ENCODE peak calls at places on chromosome 20, in eight cellular contexts. One of them, this sample, is unnamed.

GRCh38 chr20:23093613-23094012 is 7.5 kb upstream of the CD93 start:
- DNase-seq in prostate gland: no peak
- DNase-seq in RWPE1: no peak
- DNase-seq in right atrium auricular region: no peak
- DNase-seq in AG04450: no peak
- DNase-seq in suprapubic skin: no peak
- DNase-seq in PC-9: no peak
- DNase-seq in CD8-positive, alpha-beta memory T cell: no peak
- DNase-seq in this sample: no peak

GRCh38 chr20:23412026-23412425 is 9.3 kb downstream of the NAPB start:
- DNase-seq in prostate gland: no peak
- DNase-seq in RWPE1: no peak
- DNase-seq in right atrium auricular region: no peak
- DNase-seq in AG04450: no peak
- DNase-seq in suprapubic skin: no peak
- DNase-seq in PC-9: no peak
- DNase-seq in CD8-positive, alpha-beta memory T cell: no peak
- DNase-seq in this sample: peak; percentile 4

GRCh38 chr20:39045676-39046075 is 83.5 kb downstream of the DHX35 start:
- DNase-seq in prostate gland: no peak
- DNase-seq in RWPE1: no peak
- DNase-seq in right atrium auricular region: no peak
- DNase-seq in AG04450: no peak
- DNase-seq in suprapubic skin: peak; percentile 13
- DNase-seq in PC-9: no peak
- DNase-seq in CD8-positive, alpha-beta memory T cell: no peak
- DNase-seq in this sample: no peak

GRCh38 chr20:57268399-57269076 is 2.1 kb upstream of the BMP7 start:
- DNase-seq in prostate gland: no peak
- DNase-seq in RWPE1: no peak
- DNase-seq in right atrium auricular region: no peak
- DNase-seq in AG04450: no peak
- DNase-seq in suprapubic skin: no peak
- DNase-seq in PC-9: no peak
- DNase-seq in CD8-positive, alpha-beta memory T cell: no peak
- DNase-seq in this sample: no peak

GRCh38 chr20:58432190-58432954 is 43.3 kb downstream of the VAPB start:
- DNase-seq in prostate gland: no peak
- DNase-seq in RWPE1: no peak
- DNase-seq in right atrium auricular region: no peak
- DNase-seq in AG04450: peak; percentile 44
- DNase-seq in suprapubic skin: no peak
- DNase-seq in PC-9: no peak
- DNase-seq in CD8-positive, alpha-beta memory T cell: no peak
- DNase-seq in this sample: no peak

GRCh38 chr20:45012682-45013302 is 46.5 kb downstream of the STK4 start:
- DNase-seq in prostate gland: no peak
- DNase-seq in RWPE1: peak; percentile 53
- DNase-seq in right atrium auricular region: no peak
- DNase-seq in AG04450: peak; percentile 20
- DNase-seq in suprapubic skin: no peak
- DNase-seq in PC-9: peak; percentile 82
- DNase-seq in CD8-positive, alpha-beta memory T cell: no peak
- DNase-seq in this sample: peak; percentile 57

GRCh38 chr20:44054118-44054517 is 132.9 kb downstream of the JPH2 start:
- DNase-seq in prostate gland: no peak
- DNase-seq in RWPE1: no peak
- DNase-seq in right atrium auricular region: no peak
- DNase-seq in AG04450: no peak
- DNase-seq in suprapubic skin: no peak
- DNase-seq in PC-9: no peak
- DNase-seq in CD8-positive, alpha-beta memory T cell: no peak
- DNase-seq in this sample: no peak

GRCh38 chr20:49908258-49908565 is 7.1 kb downstream of the SPATA2 start:
- DNase-seq in prostate gland: no peak
- DNase-seq in RWPE1: no peak
- DNase-seq in right atrium auricular region: no peak
- DNase-seq in AG04450: no peak
- DNase-seq in suprapubic skin: no peak
- DNase-seq in PC-9: no peak
- DNase-seq in CD8-positive, alpha-beta memory T cell: no peak
- DNase-seq in this sample: no peak

GRCh38 chr20:49914310-49915117 is 815 bp downstream of the SPATA2 start:
- DNase-seq in prostate gland: no peak
- DNase-seq in RWPE1: no peak
- DNase-seq in right atrium auricular region: no peak
- DNase-seq in AG04450: no peak
- DNase-seq in suprapubic skin: no peak
- DNase-seq in PC-9: peak; percentile 20
- DNase-seq in CD8-positive, alpha-beta memory T cell: peak; percentile 15
- DNase-seq in this sample: peak; percentile 36

GRCh38 chr20:10359621-10360040 is 74.4 kb downstream of the MKKS start:
- DNase-seq in prostate gland: no peak
- DNase-seq in RWPE1: no peak
- DNase-seq in right atrium auricular region: no peak
- DNase-seq in AG04450: no peak
- DNase-seq in suprapubic skin: no peak
- DNase-seq in PC-9: no peak
- DNase-seq in CD8-positive, alpha-beta memory T cell: no peak
- DNase-seq in this sample: no peak

GRCh38 chr20:56467969-56468316 is 484 bp upstream of the RTF2 start:
- DNase-seq in prostate gland: no peak
- DNase-seq in RWPE1: no peak
- DNase-seq in right atrium auricular region: no peak
- DNase-seq in AG04450: no peak
- DNase-seq in suprapubic skin: no peak
- DNase-seq in PC-9: no peak
- DNase-seq in CD8-positive, alpha-beta memory T cell: no peak
- DNase-seq in this sample: no peak

GRCh38 chr20:40251284-40251932 is 437.6 kb downstream of the MAFB start:
- DNase-seq in prostate gland: no peak
- DNase-seq in RWPE1: peak; percentile 36
- DNase-seq in right atrium auricular region: no peak
- DNase-seq in AG04450: no peak
- DNase-seq in suprapubic skin: no peak
- DNase-seq in PC-9: no peak
- DNase-seq in CD8-positive, alpha-beta memory T cell: no peak
- DNase-seq in this sample: peak; percentile 48

GRCh38 chr20:45497971-45498494 is 17.4 kb downstream of the SPINT3 start:
- DNase-seq in prostate gland: no peak
- DNase-seq in RWPE1: no peak
- DNase-seq in right atrium auricular region: no peak
- DNase-seq in AG04450: no peak
- DNase-seq in suprapubic skin: no peak
- DNase-seq in PC-9: no peak
- DNase-seq in CD8-positive, alpha-beta memory T cell: no peak
- DNase-seq in this sample: no peak

GRCh38 chr20:10047427-10047826 is 12.6 kb downstream of the ANKEF1 start:
- DNase-seq in prostate gland: no peak
- DNase-seq in RWPE1: no peak
- DNase-seq in right atrium auricular region: no peak
- DNase-seq in AG04450: no peak
- DNase-seq in suprapubic skin: no peak
- DNase-seq in PC-9: no peak
- DNase-seq in CD8-positive, alpha-beta memory T cell: no peak
- DNase-seq in this sample: peak; percentile 5

GRCh38 chr20:33995053-33995816 is 1.5 kb downstream of the RALY start:
- DNase-seq in prostate gland: no peak
- DNase-seq in RWPE1: peak; percentile 41
- DNase-seq in right atrium auricular region: no peak
- DNase-seq in AG04450: no peak
- DNase-seq in suprapubic skin: no peak
- DNase-seq in PC-9: no peak
- DNase-seq in CD8-positive, alpha-beta memory T cell: no peak
- DNase-seq in this sample: no peak

GRCh38 chr20:48716086-48716485 is 111.7 kb downstream of the PREX1 start:
- DNase-seq in prostate gland: no peak
- DNase-seq in RWPE1: no peak
- DNase-seq in right atrium auricular region: no peak
- DNase-seq in AG04450: no peak
- DNase-seq in suprapubic skin: no peak
- DNase-seq in PC-9: no peak
- DNase-seq in CD8-positive, alpha-beta memory T cell: peak; percentile 35
- DNase-seq in this sample: no peak

GRCh38 chr20:35742741-35743523 is 872 bp upstream of the RBM39 start:
- DNase-seq in prostate gland: no peak
- DNase-seq in RWPE1: no peak
- DNase-seq in right atrium auricular region: no peak
- DNase-seq in AG04450: no peak
- DNase-seq in suprapubic skin: no peak
- DNase-seq in PC-9: no peak
- DNase-seq in CD8-positive, alpha-beta memory T cell: no peak
- DNase-seq in this sample: peak; percentile 42

GRCh38 chr20:25290646-25291431 is 43.0 kb downstream of the PYGB start:
- DNase-seq in prostate gland: no peak
- DNase-seq in RWPE1: no peak
- DNase-seq in right atrium auricular region: no peak
- DNase-seq in AG04450: no peak
- DNase-seq in suprapubic skin: no peak
- DNase-seq in PC-9: no peak
- DNase-seq in CD8-positive, alpha-beta memory T cell: no peak
- DNase-seq in this sample: no peak

GRCh38 chr20:25289886-25290597 is 42.2 kb downstream of the PYGB start:
- DNase-seq in prostate gland: no peak
- DNase-seq in RWPE1: no peak
- DNase-seq in right atrium auricular region: no peak
- DNase-seq in AG04450: no peak
- DNase-seq in suprapubic skin: peak; percentile 24
- DNase-seq in PC-9: no peak
- DNase-seq in CD8-positive, alpha-beta memory T cell: no peak
- DNase-seq in this sample: no peak

GRCh38 chr20:25293507-25293906 is 45.6 kb downstream of the PYGB start:
- DNase-seq in prostate gland: peak; percentile 53
- DNase-seq in RWPE1: no peak
- DNase-seq in right atrium auricular region: no peak
- DNase-seq in AG04450: no peak
- DNase-seq in suprapubic skin: no peak
- DNase-seq in PC-9: no peak
- DNase-seq in CD8-positive, alpha-beta memory T cell: no peak
- DNase-seq in this sample: no peak

GRCh38 chr20:25292176-25292891 is 44.4 kb downstream of the PYGB start:
- DNase-seq in prostate gland: no peak
- DNase-seq in RWPE1: no peak
- DNase-seq in right atrium auricular region: no peak
- DNase-seq in AG04450: no peak
- DNase-seq in suprapubic skin: no peak
- DNase-seq in PC-9: no peak
- DNase-seq in CD8-positive, alpha-beta memory T cell: no peak
- DNase-seq in this sample: no peak

GRCh38 chr20:25291432-25292133 is 43.7 kb downstream of the PYGB start:
- DNase-seq in prostate gland: no peak
- DNase-seq in RWPE1: no peak
- DNase-seq in right atrium auricular region: no peak
- DNase-seq in AG04450: no peak
- DNase-seq in suprapubic skin: no peak
- DNase-seq in PC-9: no peak
- DNase-seq in CD8-positive, alpha-beta memory T cell: no peak
- DNase-seq in this sample: no peak
- H3K27ac ChIP-seq in prostate gland: peak overlapping the region; percentile 16
- H3K27ac ChIP-seq in RWPE1: peak overlapping the region; percentile 73
- H3K27ac ChIP-seq in right atrium auricular region: peak overlapping the region; percentile 74
- H3K27ac ChIP-seq in AG04450: no peak overlapping the region
- H3K27ac ChIP-seq in suprapubic skin: no peak overlapping the region
- H3K27ac ChIP-seq in PC-9: no peak overlapping the region
- H3K27ac ChIP-seq in CD8-positive, alpha-beta memory T cell: no peak overlapping the region
- H3K27ac ChIP-seq in this sample: no peak overlapping the region

DNA sequence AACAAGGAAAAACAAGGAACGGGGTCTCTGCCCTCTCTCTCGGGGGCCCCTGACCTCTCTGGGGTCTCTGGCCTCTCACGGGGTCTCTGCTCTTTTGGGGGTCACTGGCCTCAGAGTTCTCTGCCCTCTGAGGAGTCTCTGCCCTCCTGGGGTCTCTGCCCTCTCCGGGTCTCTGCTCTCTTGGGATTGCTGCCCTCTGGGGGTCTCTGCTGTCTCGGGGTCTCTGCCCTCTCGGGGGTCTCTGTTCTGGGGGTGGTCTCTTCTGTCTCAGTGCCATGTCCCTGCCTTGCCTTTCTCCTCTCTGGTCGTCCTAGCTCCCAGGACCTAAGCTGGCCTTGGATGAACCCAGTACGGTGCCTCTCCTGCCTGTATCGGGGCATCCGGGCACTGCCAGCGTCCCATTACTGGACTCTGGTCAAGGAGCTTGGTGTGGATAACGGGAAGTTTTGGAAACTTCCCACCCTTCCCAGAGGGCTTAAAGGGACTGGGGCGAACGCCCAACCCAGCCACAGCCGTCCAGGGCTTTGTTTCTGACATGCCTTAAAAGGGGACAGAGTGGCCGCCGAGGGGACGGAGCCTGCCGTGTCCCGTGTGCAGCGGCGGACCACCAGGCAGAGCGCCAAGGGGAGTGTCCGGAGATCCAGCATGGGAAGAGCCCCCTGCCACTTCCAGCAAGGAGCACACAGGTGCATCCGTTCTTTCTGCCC is 24.7 kb upstream of the MRGBP start:
- DNase-seq in prostate gland: no peak
- DNase-seq in RWPE1: no peak
- DNase-seq in right atrium auricular region: no peak
- DNase-seq in AG04450: no peak
- DNase-seq in suprapubic skin: no peak
- DNase-seq in PC-9: no peak
- DNase-seq in CD8-positive, alpha-beta memory T cell: no peak
- DNase-seq in this sample: no peak
- H3K27ac ChIP-seq in prostate gland: no peak overlapping the region
- H3K27ac ChIP-seq in RWPE1: peak overlapping the region; percentile 99
- H3K27ac ChIP-seq in right atrium auricular region: no peak overlapping the region
- H3K27ac ChIP-seq in AG04450: no peak overlapping the region
- H3K27ac ChIP-seq in suprapubic skin: no peak overlapping the region
- H3K27ac ChIP-seq in PC-9: no peak overlapping the region
- H3K27ac ChIP-seq in CD8-positive, alpha-beta memory T cell: no peak overlapping the region
- H3K27ac ChIP-seq in this sample: no peak overlapping the region

GRCh38 chr20:17856837-17857605 is 111.6 kb downstream of the SNX5 start:
- DNase-seq in prostate gland: no peak
- DNase-seq in RWPE1: no peak
- DNase-seq in right atrium auricular region: no peak
- DNase-seq in AG04450: no peak
- DNase-seq in suprapubic skin: peak; percentile 14
- DNase-seq in PC-9: no peak
- DNase-seq in CD8-positive, alpha-beta memory T cell: no peak
- DNase-seq in this sample: no peak
- H3K27ac ChIP-seq in prostate gland: peak overlapping the region; percentile 71
- H3K27ac ChIP-seq in RWPE1: no peak overlapping the region
- H3K27ac ChIP-seq in right atrium auricular region: no peak overlapping the region
- H3K27ac ChIP-seq in AG04450: no peak overlapping the region
- H3K27ac ChIP-seq in suprapubic skin: peak overlapping the region; percentile 48
- H3K27ac ChIP-seq in PC-9: no peak overlapping the region
- H3K27ac ChIP-seq in CD8-positive, alpha-beta memory T cell: no peak overlapping the region
- H3K27ac ChIP-seq in this sample: no peak overlapping the region

DNA sequence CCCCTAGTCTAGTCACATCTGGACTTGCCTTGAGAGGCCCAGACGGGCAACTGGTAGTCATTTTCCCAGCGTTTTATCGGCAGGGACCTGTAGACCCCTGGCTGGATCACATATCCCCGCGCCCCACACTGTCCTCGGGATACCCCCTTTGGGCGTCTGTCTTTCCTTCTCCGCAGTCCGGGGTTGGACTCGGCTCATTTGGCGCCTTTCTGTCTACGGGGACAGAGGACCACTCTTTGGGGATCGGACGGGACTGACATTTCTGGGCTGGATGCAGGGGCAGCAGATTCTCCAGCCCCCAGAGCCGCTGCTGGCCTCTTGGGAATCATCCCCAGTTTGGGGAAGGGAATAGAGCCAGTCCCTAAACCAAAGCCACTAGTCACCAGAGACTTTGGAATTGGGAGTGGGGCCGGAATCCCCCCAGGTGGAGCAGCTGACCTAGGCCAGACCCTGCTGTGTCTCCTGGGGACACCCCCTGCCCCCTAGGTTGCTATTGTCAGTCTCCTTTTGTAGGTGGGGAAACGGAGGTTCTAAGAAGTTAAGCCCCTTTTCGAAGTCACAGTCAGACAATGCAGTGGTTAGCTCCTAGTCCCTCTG is 734 bp downstream of the FAM110A start:
- DNase-seq in prostate gland: no peak
- DNase-seq in RWPE1: no peak
- DNase-seq in right atrium auricular region: no peak
- DNase-seq in AG04450: no peak
- DNase-seq in suprapubic skin: no peak
- DNase-seq in PC-9: no peak
- DNase-seq in CD8-positive, alpha-beta memory T cell: no peak
- DNase-seq in this sample: no peak
- H3K27ac ChIP-seq in prostate gland: peak overlapping the region; percentile 69
- H3K27ac ChIP-seq in RWPE1: peak overlapping the region; percentile 85
- H3K27ac ChIP-seq in right atrium auricular region: peak overlapping the region; percentile 84
- H3K27ac ChIP-seq in AG04450: no peak overlapping the region
- H3K27ac ChIP-seq in suprapubic skin: peak overlapping the region; percentile 35
- H3K27ac ChIP-seq in PC-9: no peak overlapping the region
- H3K27ac ChIP-seq in CD8-positive, alpha-beta memory T cell: peak overlapping the region; percentile 94
- H3K27ac ChIP-seq in this sample: peak overlapping the region; percentile 95